ENCODE peak calls at places on chromosomes 7 and 10, in seven cellular contexts. I, A, O, M, L, X and P are unnamed samples. For H3K4me1, the result is how much of the 10 kb centered on the place peaks cover.

GRCh38 chr10:121668336-121669009 is 70.2 kb upstream of the FGFR2 start:
- DNase-seq in L (peak), I (no peak), M (peak), X (peak), A (no peak), O (no peak), P (peak)

GRCh38 chr10:126097558-126098215 is 201.3 kb downstream of the FANK1 start:
- DNase-seq in O (no peak), A (no peak), I (no peak), X (no peak), M (no peak), L (peak), P (no peak)

GRCh38 chr10:46534828-46535524 is 21.5 kb downstream of the GPRIN2 start:
- DNase-seq in O (no peak), I (no peak), M (no peak), X (peak), L (no peak), A (no peak), P (no peak)

GRCh38 chr10:50577681-50578350 is 45.9 kb downstream of the SGMS1 start:
- DNase-seq in L (no peak), I (peak), X (no peak), A (no peak), O (peak), M (peak), P (no peak)

GRCh38 chr7:47901542-47901941 is 46.7 kb downstream of the PKD1L1 start:
- DNase-seq in O (peak), X (no peak), A (no peak), M (no peak), I (peak), L (no peak), P (no peak)

GRCh38 chr7:50594136-50594535 is 28.9 kb upstream of the DDC start:
- DNase-seq in M (no peak), I (no peak), L (no peak), X (no peak), O (no peak), A (no peak), P (no peak)

GRCh38 chr10:52212062-52212461 is 102.0 kb upstream of the DKK1 start:
- DNase-seq in A (no peak), X (no peak), L (peak), M (no peak), O (no peak), I (peak), P (no peak)

GRCh38 chr10:121990015-121990677 is 1.2 kb downstream of the TACC2 start:
- DNase-seq in X (no peak), M (no peak), A (no peak), L (no peak), I (no peak), O (no peak), P (no peak)

GRCh38 chr7:88927-89921 is 103.1 kb upstream of the FAM20C start:
- DNase-seq in A (no peak), X (peak), I (peak), O (peak), M (peak), L (no peak), P (no peak)

GRCh38 chr7:1975179-1975578 is 257.6 kb downstream of the MAD1L1 start:
- DNase-seq in L (no peak), O (no peak), M (no peak), A (no peak), I (no peak), X (no peak), P (no peak)

GRCh38 chr10:109961181-109962001 is 38.1 kb upstream of the XPNPEP1 start:
- DNase-seq in O (no peak), I (peak), M (no peak), X (no peak), A (no peak), L (peak), P (peak)

GRCh38 chr10:12020574-12020973 is 22.0 kb downstream of the UPF2 start:
- DNase-seq in L (no peak), A (no peak), X (no peak), M (no peak), O (no peak), I (no peak), P (no peak)

GRCh38 chr7:7795736-7796135 is 77.3 kb upstream of the RPA3 start:
- DNase-seq in L (no peak), O (peak), M (no peak), A (no peak), I (peak), X (no peak), P (no peak)

GRCh38 chr10:75208177-75208576 is 2.4 kb upstream of the VDAC2 start:
- DNase-seq in X (peak), L (no peak), I (peak), M (no peak), O (peak), A (no peak), P (no peak)

GRCh38 chr10:11646450-11646849 is 35.0 kb upstream of the USP6NL start:
- DNase-seq in O (no peak), A (no peak), L (no peak), X (no peak), I (no peak), M (no peak), P (no peak)

GRCh38 chr10:112250555-112250954 is 32.6 kb upstream of the TECTB start:
- DNase-seq in X (no peak), I (peak), A (no peak), O (no peak), M (no peak), L (no peak), P (no peak)

GRCh38 chr10:22086730-22087364 is 83.3 kb upstream of the DNAJC1 start:
- DNase-seq in M (peak), I (peak), O (peak), A (no peak), L (peak), X (peak), P (no peak)

GRCh38 chr7:95758187-95758586 is 14.2 kb upstream of the DYNC1I1 start:
- DNase-seq in I (no peak), O (no peak), A (no peak), X (no peak), L (no peak), M (no peak), P (no peak)

GRCh38 chr10:32954545-32955298 is 3.3 kb downstream of the ITGB1 start:
- DNase-seq in M (no peak), X (no peak), I (no peak), L (no peak), O (no peak), A (no peak), P (no peak)

GRCh38 chr10:32952094-32952493 is 5.9 kb downstream of the ITGB1 start:
- DNase-seq in L (no peak), X (no peak), A (no peak), O (no peak), I (no peak), M (no peak), P (no peak)

GRCh38 chr10:32954080-32954479 is 4.0 kb downstream of the ITGB1 start:
- DNase-seq in O (no peak), L (no peak), A (no peak), X (no peak), M (no peak), I (no peak), P (no peak)

GRCh38 chr10:32952541-32953276 is 5.3 kb downstream of the ITGB1 start:
- DNase-seq in O (no peak), I (no peak), L (no peak), A (no peak), X (no peak), M (no peak), P (no peak)

DNA sequence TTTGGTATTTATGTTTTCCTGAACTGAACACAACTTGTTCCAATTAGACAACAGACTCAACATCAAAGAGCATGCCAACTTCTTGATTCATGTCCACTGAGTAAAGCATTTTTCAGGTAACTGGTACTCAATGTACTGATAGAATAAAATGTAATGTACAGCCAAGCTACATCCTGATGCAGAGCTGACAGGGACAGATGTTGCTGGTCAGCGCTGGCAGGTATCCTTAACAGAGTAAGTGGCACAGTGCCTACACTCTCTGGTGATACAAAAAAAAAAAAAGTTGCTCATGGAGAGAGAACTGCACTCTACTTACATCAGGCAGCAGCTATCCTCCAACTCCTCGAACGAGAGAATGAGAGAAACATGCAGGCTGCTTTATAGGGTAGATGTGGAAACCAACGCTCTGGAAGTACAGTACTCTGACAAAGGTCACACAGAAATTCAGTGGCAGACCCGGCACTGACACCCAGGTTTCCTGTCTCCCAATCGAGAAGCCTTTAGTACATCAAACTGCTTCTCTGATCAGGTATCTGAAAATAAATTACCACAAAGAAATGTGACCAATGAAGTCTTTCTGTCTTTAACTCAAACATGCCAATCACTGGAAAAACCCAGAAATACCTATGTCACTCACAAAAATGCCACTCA is 4.6 kb downstream of the ITGB1 start:
- DNase-seq in O (peak), A (no peak), L (no peak), X (no peak), M (no peak), I (no peak), P (no peak)
- H3K4me1 ChIP-seq in O (half or more), A (under half), L (half or more), X (half or more), M (half or more), I (under half), P (under half)

DNA sequence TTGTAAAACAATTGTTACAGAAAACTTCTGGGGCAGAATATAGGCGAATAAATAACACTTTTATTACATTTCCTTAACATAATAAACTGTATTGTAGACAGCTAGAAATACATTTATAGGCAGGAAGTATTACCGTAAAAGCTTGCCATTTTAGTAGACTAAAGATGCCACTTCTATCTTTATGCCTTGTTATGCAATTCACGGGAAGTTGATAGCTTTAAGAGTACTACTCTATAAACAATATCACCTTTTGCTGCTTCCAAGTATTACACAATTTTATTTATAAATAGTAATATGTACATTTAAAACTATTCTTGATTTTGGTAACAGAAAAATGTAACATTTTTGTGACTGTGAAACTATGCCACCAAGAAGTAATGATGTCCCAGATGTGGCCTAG is 37.9 kb downstream of the PALS2 start:
- DNase-seq in O (no peak), A (no peak), L (no peak), M (no peak), X (no peak), I (no peak), P (no peak)
- H3K4me1 ChIP-seq in O (under half), A (under half), L (under half), M (under half), X (under half), I (under half), P (under half)

GRCh38 chr7:101856488-101857357 is 39.3 kb downstream of the CUX1 start:
- DNase-seq in M (peak), X (peak), L (peak), I (peak), O (peak), A (peak), P (no peak)

GRCh38 chr7:101857358-101857794 is 40.0 kb downstream of the CUX1 start:
- DNase-seq in M (no peak), X (peak), O (peak), L (no peak), I (no peak), A (no peak), P (no peak)

GRCh38 chr7:101853684-101854083 is 36.3 kb downstream of the CUX1 start:
- DNase-seq in A (no peak), O (no peak), X (peak), I (no peak), M (no peak), L (no peak), P (no peak)

GRCh38 chr7:101858437-101859385 is 41.3 kb downstream of the CUX1 start:
- DNase-seq in X (peak), I (no peak), O (no peak), L (no peak), A (no peak), M (peak), P (no peak)

GRCh38 chr7:101854084-101854865 is 36.8 kb downstream of the CUX1 start:
- DNase-seq in L (no peak), I (no peak), M (no peak), X (peak), O (no peak), A (no peak), P (no peak)
- H3K4me1 ChIP-seq in L (half or more), I (under half), M (under half), X (under half), O (under half), A (under half), P (under half)

DNA sequence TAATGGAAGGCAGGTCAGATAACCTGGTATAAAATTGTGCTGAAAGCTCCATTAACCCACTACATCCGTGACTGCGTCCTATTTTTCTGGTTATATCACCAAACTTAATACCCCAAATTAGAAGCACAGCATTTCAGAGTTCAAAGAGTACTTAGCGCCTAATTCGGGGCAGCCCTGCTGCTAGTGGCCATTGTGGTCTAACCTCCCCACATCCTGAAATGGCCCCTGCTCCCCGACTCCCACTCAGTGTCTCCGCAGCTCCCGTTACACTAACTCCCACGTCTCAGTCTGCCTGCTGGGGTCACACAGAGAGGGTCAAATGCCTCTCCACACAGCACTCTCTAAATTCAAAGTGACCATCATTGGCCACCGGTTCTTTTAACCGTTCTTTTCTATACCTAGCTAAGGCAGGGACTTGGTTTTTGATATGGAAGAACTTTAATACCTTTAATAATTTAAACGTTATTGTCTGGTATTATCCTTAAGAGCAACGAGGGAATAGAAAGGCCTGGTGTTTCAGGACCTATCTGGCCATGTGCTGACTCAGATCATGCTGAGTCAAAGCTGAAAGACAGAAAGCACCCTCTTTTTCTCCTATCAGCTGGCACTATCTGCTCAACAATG is 117.1 kb downstream of the KMT2E start:
- DNase-seq in A (no peak), O (no peak), I (peak), M (no peak), X (no peak), L (no peak), P (no peak)
- H3K4me1 ChIP-seq in A (under half), O (under half), I (under half), M (under half), X (under half), L (under half), P (under half)

DNA sequence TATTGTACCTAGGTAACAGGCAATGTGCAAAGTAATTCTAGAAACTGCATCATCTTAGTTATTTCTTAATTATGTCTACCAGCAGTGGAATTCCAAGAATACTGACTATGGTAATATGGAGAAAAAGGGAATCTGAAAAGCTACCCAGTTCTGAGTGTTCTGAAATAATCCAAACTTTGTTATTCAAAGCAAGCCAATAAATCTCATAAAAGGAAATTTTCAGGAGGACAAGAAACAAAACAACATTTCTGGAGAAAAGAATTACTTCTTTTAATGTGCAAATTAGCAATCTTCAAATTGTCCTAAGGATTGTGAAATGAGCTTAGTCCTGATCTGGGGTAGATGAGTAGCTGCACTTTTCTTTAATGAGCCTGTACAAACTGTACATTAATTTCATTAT is 88.8 kb downstream of the MYO3A start:
- DNase-seq in I (no peak), X (no peak), L (no peak), A (no peak), O (no peak), M (no peak), P (no peak)
- H3K4me1 ChIP-seq in I (under half), X (under half), L (under half), A (under half), O (under half), M (under half), P (under half)

DNA sequence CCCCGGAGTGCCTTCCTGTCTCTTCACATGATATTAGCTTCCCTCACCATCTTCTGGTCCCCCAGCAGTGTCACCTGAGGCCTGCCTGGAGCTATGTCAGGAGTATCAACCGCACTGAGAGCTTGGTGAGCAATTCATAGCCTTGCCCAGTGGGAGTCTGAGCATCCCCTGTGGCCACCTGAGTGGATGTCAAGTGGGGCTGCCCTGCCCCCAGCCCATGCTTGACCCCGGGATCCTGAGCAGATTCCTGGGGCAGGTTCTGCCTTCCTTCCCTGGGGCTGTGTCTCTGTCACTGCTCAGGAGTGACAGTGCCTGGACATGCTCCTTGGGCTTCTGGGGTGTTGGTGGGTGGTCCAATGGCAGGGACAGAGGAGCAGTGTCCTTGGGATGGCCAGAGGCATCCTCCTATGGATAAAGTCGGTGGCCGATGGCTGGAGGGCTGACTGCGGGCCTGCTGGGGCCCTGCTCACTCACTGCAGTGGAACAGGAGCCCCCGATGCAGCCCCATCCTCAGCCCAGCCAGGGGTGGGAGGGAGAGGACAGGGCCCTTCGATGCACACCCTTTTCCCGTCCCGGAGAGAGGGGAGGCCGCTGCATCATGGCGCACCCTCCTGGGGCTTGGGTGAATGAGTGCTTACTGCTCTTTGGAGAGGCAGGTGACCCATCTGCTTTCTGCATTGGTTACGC is 95.7 kb downstream of the BMS1 start:
- DNase-seq in O (no peak), M (no peak), I (no peak), X (no peak), L (no peak), A (no peak), P (no peak)
- H3K4me1 ChIP-seq in O (under half), M (under half), I (under half), X (under half), L (under half), A (under half), P (under half)